ENCODE peak calls at places on chromosomes 5 and 9, in five cellular contexts. P is GM10248, L is K562, W is WTC11, B is neural crest cell. E is an unnamed sample.

GRCh38 chr9:97555164-97555563 is 53.7 kb downstream of the TMOD1 start:
- DNase-seq in P (no peak), L (no peak), W (no peak), B (no peak), E (no peak)

GRCh38 chr5:97544279-97545077 is 361.4 kb upstream of the RIOK2 start:
- DNase-seq in P (no peak), L (no peak), W (no peak), B (no peak), E (no peak)

GRCh38 chr9:6962164-6962563 is 204.4 kb downstream of the KDM4C start:
- DNase-seq in P (no peak), L (no peak), W (no peak), B (no peak), E (no peak)

GRCh38 chr5:95927927-95928723 is 33.5 kb downstream of the ELL2 start:
- DNase-seq in P (peak), L (no peak), W (no peak), B (no peak), E (no peak)

GRCh38 chr9:19510907-19511306 is 102.1 kb downstream of the ACER2 start:
- DNase-seq in P (no peak), L (no peak), W (no peak), B (no peak), E (no peak)

GRCh38 chr9:86722706-86723075 is 224.6 kb downstream of the GAS1 start:
- DNase-seq in P (no peak), L (no peak), W (no peak), B (no peak), E (no peak)

GRCh38 chr9:132644251-132644650 is 25.5 kb downstream of the DDX31 start:
- DNase-seq in P (peak), L (peak), W (no peak), B (no peak), E (no peak)

GRCh38 chr9:92120138-92120537 is 4.9 kb upstream of the SPTLC1 start:
- DNase-seq in P (no peak), L (no peak), W (no peak), B (no peak), E (no peak)

GRCh38 chr9:96022445-96023031 is 147.0 kb downstream of the ERCC6L2 start:
- DNase-seq in P (peak), L (peak), W (peak), B (peak), E (peak)

GRCh38 chr9:90142580-90142979 is 500.0 kb downstream of the DIRAS2 start:
- DNase-seq in P (peak), L (peak), W (peak), B (peak), E (peak)
- TF ChIP-seq CTCF in P (peak), L (peak), W (peak), B (peak), E (peak)

GRCh38 chr9:13983607-13984006 is 330.3 kb downstream of the NFIB start:
- DNase-seq in P (no peak), L (no peak), W (no peak), B (no peak), E (no peak)
- TF ChIP-seq CTCF in P (no peak), L (no peak), W (no peak), B (no peak), E (no peak)

GRCh38 chr9:117622347-117622746 is 81.9 kb upstream of the TLR4 start:
- DNase-seq in P (no peak), L (no peak), W (no peak), B (no peak), E (no peak)
- TF ChIP-seq CTCF in P (no peak), L (no peak), W (no peak), B (peak), E (no peak)

DNA sequence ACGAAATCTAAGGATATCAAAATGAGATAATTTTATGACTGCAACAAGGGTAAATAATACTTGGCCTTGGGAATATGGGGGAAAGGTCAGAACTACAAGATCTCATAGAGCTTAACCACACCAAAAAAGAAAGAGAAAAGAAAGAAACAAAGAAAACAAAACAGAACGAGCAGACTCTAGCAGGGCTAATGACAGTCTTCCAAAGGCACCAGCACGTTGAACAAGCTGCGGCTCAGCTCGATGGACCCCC is 704 bp downstream of the AK3 start:
- DNase-seq in P (no peak), L (no peak), W (no peak), B (no peak), E (no peak)
- TF ChIP-seq CTCF in P (no peak), L (no peak), W (no peak), B (no peak), E (no peak)

E was measured in glutamatergic neuron.